ENCODE peak calls at places on chromosomes 11 and 22, in five cellular contexts. One of them, this sample, is unnamed.

GRCh38 chr11:34724973-34725372 is 104.1 kb downstream of the EHF start:
- DNase-seq in right lobe of liver: no peak
- DNase-seq in upper lobe of right lung: no peak
- DNase-seq in cardiac muscle cell: no peak
- DNase-seq in pancreas: no peak
- DNase-seq in this sample: no peak

GRCh38 chr11:69867076-69868002 is 48.1 kb upstream of the FGF3 start:
- DNase-seq in right lobe of liver: peak; percentile 94
- DNase-seq in upper lobe of right lung: no peak
- DNase-seq in cardiac muscle cell: no peak
- DNase-seq in pancreas: no peak
- DNase-seq in this sample: no peak

GRCh38 chr11:70825893-70826540 is 426.4 kb downstream of the SHANK2 start:
- DNase-seq in right lobe of liver: no peak
- DNase-seq in upper lobe of right lung: no peak
- DNase-seq in cardiac muscle cell: no peak
- DNase-seq in pancreas: no peak
- DNase-seq in this sample: no peak

GRCh38 chr11:2142762-2143202 is 3.6 kb upstream of the IGF2 start:
- DNase-seq in right lobe of liver: no peak
- DNase-seq in upper lobe of right lung: no peak
- DNase-seq in cardiac muscle cell: no peak
- DNase-seq in pancreas: no peak
- DNase-seq in this sample: no peak

GRCh38 chr22:33210129-33210784 is 152.1 kb upstream of the SYN3 start:
- DNase-seq in right lobe of liver: no peak
- DNase-seq in upper lobe of right lung: no peak
- DNase-seq in cardiac muscle cell: peak; percentile 65
- DNase-seq in pancreas: no peak
- DNase-seq in this sample: no peak

GRCh38 chr11:121777056-121777455 is 324.3 kb upstream of the SORL1-AS1 start:
- DNase-seq in right lobe of liver: no peak
- DNase-seq in upper lobe of right lung: no peak
- DNase-seq in cardiac muscle cell: no peak
- DNase-seq in pancreas: no peak
- DNase-seq in this sample: no peak

GRCh38 chr22:17501679-17502285 is 61.5 kb upstream of the SLC25A18 start:
- DNase-seq in right lobe of liver: no peak
- DNase-seq in upper lobe of right lung: no peak
- DNase-seq in cardiac muscle cell: peak; percentile 69
- DNase-seq in pancreas: no peak
- DNase-seq in this sample: no peak

GRCh38 chr11:120343429-120343828 is 7.2 kb downstream of the ARHGEF12 start:
- DNase-seq in right lobe of liver: no peak
- DNase-seq in upper lobe of right lung: no peak
- DNase-seq in cardiac muscle cell: no peak
- DNase-seq in pancreas: no peak
- DNase-seq in this sample: no peak

GRCh38 chr11:126415128-126415527 is 59.6 kb downstream of the ST3GAL4 start:
- DNase-seq in right lobe of liver: no peak
- DNase-seq in upper lobe of right lung: no peak
- DNase-seq in cardiac muscle cell: no peak
- DNase-seq in pancreas: no peak
- DNase-seq in this sample: no peak

GRCh38 chr11:74932169-74932568 is 16.7 kb downstream of the XRRA1 start:
- DNase-seq in right lobe of liver: no peak
- DNase-seq in upper lobe of right lung: no peak
- DNase-seq in cardiac muscle cell: no peak
- DNase-seq in pancreas: no peak
- DNase-seq in this sample: no peak

GRCh38 chr11:57640068-57640800 is 9.5 kb downstream of the YPEL4 start:
- DNase-seq in right lobe of liver: no peak
- DNase-seq in upper lobe of right lung: no peak
- DNase-seq in cardiac muscle cell: no peak
- DNase-seq in pancreas: no peak
- DNase-seq in this sample: no peak
- H3K27ac ChIP-seq in right lobe of liver: peak overlapping the region; percentile 47
- H3K27ac ChIP-seq in upper lobe of right lung: peak overlapping the region; percentile 55
- H3K27ac ChIP-seq in cardiac muscle cell: peak overlapping the region; percentile 100
- H3K27ac ChIP-seq in pancreas: no peak overlapping the region
- H3K27ac ChIP-seq in this sample: no peak overlapping the region

GRCh38 chr22:34877506-34877905 is 188.5 kb upstream of the ISX start:
- DNase-seq in right lobe of liver: no peak
- DNase-seq in upper lobe of right lung: no peak
- DNase-seq in cardiac muscle cell: no peak
- DNase-seq in pancreas: no peak
- DNase-seq in this sample: no peak

GRCh38 chr22:34878996-34879395 is 187.0 kb upstream of the ISX start:
- DNase-seq in right lobe of liver: no peak
- DNase-seq in upper lobe of right lung: no peak
- DNase-seq in cardiac muscle cell: no peak
- DNase-seq in pancreas: no peak
- DNase-seq in this sample: no peak

GRCh38 chr22:34885852-34886251 is 180.1 kb upstream of the ISX start:
- DNase-seq in right lobe of liver: no peak
- DNase-seq in upper lobe of right lung: no peak
- DNase-seq in cardiac muscle cell: no peak
- DNase-seq in pancreas: no peak
- DNase-seq in this sample: no peak

GRCh38 chr22:34880667-34881066 is 185.3 kb upstream of the ISX start:
- DNase-seq in right lobe of liver: no peak
- DNase-seq in upper lobe of right lung: no peak
- DNase-seq in cardiac muscle cell: no peak
- DNase-seq in pancreas: no peak
- DNase-seq in this sample: no peak

DNA sequence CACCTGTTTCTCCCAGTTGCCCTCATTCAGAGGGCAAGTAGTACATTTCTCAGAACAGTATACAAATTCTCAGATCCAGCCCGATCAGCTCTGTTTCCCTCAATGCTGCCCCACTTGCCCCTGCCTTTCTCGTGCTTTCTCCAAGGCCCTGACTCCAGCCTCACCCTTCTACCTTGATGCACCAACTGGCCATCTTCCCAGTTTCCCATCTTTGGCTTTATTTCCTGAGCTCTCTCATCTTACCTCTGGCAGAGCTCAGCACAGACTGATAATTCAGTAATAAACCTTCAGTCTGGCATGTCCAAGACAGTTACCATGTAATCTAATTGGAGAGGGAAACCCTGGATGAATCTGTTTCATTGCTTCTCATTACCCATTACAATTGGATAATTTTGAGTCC is 184.5 kb upstream of the ISX start:
- DNase-seq in right lobe of liver: no peak
- DNase-seq in upper lobe of right lung: no peak
- DNase-seq in cardiac muscle cell: no peak
- DNase-seq in pancreas: no peak
- DNase-seq in this sample: no peak
- TF ChIP-seq CTCF in right lobe of liver: no peak
- TF ChIP-seq CTCF in upper lobe of right lung: no peak
- TF ChIP-seq CTCF in cardiac muscle cell: no peak
- TF ChIP-seq CTCF in pancreas: no peak
- TF ChIP-seq CTCF in this sample: no peak

GRCh38 chr11:113408887-113409286 is 21.3 kb downstream of the ANKK1 start:
- DNase-seq in right lobe of liver: no peak
- DNase-seq in upper lobe of right lung: no peak
- DNase-seq in cardiac muscle cell: no peak
- DNase-seq in pancreas: no peak
- DNase-seq in this sample: no peak
- H3K27ac ChIP-seq in right lobe of liver: no peak overlapping the region
- H3K27ac ChIP-seq in upper lobe of right lung: no peak overlapping the region
- H3K27ac ChIP-seq in cardiac muscle cell: no peak overlapping the region
- H3K27ac ChIP-seq in pancreas: no peak overlapping the region
- H3K27ac ChIP-seq in this sample: no peak overlapping the region

GRCh38 chr11:118902336-118903203 is 18.9 kb downstream of the CXCR5 start:
- DNase-seq in right lobe of liver: no peak
- DNase-seq in upper lobe of right lung: peak; percentile 62
- DNase-seq in cardiac muscle cell: no peak
- DNase-seq in pancreas: peak; percentile 52
- DNase-seq in this sample: no peak

GRCh38 chr11:118899706-118900360 is 16.1 kb downstream of the CXCR5 start:
- DNase-seq in right lobe of liver: no peak
- DNase-seq in upper lobe of right lung: peak; percentile 58
- DNase-seq in cardiac muscle cell: no peak
- DNase-seq in pancreas: no peak
- DNase-seq in this sample: no peak

GRCh38 chr11:118900535-118901384 is 17.1 kb downstream of the CXCR5 start:
- DNase-seq in right lobe of liver: no peak
- DNase-seq in upper lobe of right lung: peak; percentile 59
- DNase-seq in cardiac muscle cell: no peak
- DNase-seq in pancreas: no peak
- DNase-seq in this sample: no peak

GRCh38 chr11:118903204-118904015 is 19.7 kb downstream of the CXCR5 start:
- DNase-seq in right lobe of liver: no peak
- DNase-seq in upper lobe of right lung: peak; percentile 54
- DNase-seq in cardiac muscle cell: no peak
- DNase-seq in pancreas: peak; percentile 55
- DNase-seq in this sample: no peak

DNA sequence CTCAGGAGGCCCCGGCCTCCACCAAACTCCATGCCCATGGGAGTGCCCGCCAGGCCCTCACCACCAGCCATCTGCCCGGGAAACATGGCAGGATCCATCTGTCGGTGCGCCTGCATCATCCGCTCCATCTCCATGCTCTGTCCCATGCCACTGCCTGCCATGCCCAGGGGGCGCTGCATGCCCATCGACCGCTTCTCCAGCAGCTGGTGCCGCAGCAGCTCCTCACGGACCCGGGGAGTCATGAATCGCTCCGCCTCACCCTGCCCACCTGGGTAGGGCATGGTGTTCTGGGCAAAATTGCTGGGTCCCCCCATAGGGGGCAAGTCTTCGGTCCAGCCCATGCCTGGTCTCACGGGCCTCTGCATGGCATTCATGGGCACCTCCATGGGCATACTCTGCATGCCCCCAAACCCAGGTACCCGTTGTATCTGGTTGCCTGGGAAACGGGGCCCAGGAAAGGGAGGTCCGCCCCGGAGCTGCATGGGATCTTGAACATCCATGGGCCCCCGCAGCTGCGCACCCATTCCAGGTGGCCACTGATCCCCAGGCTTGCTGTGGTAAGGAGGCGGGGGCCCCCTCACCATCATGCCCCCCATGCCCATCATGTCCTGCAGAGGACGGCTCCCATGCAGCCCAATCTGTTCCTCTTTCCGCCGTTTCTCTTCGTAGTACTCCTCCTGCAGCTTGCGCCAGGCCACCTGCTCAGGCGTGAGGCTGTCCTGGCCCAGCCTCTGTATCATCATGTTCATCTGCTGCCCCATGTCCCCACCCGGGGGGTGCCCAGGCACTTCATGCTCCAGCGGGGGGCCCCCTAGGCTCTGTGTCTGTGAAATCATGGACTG is 18.0 kb downstream of the CXCR5 start:
- DNase-seq in right lobe of liver: no peak
- DNase-seq in upper lobe of right lung: peak; percentile 65
- DNase-seq in cardiac muscle cell: no peak
- DNase-seq in pancreas: peak; percentile 56
- DNase-seq in this sample: no peak
- TF ChIP-seq CTCF in right lobe of liver: no peak
- TF ChIP-seq CTCF in upper lobe of right lung: no peak
- TF ChIP-seq CTCF in cardiac muscle cell: peak; percentile 14
- TF ChIP-seq CTCF in pancreas: no peak
- TF ChIP-seq CTCF in this sample: no peak

DNA sequence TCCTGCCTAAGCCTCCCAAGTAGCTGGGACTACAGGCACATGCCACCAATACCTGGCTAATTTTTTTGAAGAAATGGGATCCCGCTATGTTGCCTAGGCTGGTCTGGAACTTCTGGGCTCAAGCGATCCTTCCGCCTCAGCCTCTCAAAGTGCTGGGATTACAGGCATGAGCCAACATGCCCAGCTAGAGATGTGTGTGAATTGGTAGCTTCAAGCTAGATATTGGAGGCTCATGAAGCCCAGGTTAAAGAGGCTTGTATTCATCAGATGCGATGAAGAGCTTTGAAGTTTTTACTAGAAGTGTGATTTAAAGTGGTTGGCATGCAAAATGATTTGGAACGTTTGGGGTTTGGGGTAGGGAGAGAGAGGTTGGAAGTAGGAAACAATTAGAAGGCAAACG is 19.6 kb downstream of the NF2 start:
- DNase-seq in right lobe of liver: no peak
- DNase-seq in upper lobe of right lung: no peak
- DNase-seq in cardiac muscle cell: no peak
- DNase-seq in pancreas: no peak
- DNase-seq in this sample: no peak
- H3K27ac ChIP-seq in right lobe of liver: no peak overlapping the region
- H3K27ac ChIP-seq in upper lobe of right lung: no peak overlapping the region
- H3K27ac ChIP-seq in cardiac muscle cell: no peak overlapping the region
- H3K27ac ChIP-seq in pancreas: peak overlapping the region; percentile 67
- H3K27ac ChIP-seq in this sample: peak overlapping the region; percentile 55

DNA sequence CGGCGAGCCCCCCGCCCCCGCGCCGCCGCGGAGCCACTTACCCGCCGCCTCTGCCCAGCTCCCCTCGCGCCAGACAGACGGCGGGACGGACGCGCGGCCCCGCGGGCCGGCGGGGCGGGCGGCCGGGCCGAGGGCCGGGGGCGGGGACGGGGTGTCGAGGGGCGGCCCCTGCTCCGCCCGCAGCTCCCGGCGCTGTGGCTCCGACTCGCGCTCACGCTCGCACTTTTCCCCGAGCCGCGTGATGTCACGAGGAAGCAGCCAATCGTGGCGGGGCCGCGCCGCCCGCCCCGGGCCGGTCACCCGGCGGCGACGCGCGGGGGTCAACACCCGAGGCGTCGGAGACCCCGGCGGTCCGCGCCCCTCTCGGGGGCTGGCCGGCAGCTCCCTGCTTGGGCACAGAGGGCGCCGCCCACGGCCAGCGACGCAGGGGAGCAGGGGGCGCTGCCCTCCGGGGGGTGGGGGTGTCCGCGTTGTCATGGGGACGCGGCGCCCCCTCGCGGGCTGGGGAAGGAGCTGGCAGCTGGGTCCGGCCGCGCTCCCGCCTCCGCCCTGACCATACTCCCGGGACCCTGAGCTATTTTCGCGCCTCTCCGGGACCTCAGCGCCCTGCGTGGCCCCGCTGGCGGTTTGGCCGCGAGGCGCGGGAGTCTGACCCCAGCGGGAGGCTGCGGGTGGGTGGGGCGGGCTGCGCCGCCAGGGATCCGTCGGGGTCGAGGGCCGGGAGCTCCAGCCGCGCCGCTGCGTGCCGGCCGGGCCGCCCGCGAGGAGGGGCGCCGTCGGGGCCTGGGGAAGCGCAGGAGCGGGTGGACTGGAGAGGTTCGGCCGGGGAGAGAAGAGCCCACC is at the start of gene CHRM4:
- DNase-seq in right lobe of liver: no peak
- DNase-seq in upper lobe of right lung: no peak
- DNase-seq in cardiac muscle cell: peak; percentile 79
- DNase-seq in pancreas: peak; percentile 75
- DNase-seq in this sample: no peak
- TF ChIP-seq CTCF in right lobe of liver: no peak
- TF ChIP-seq CTCF in upper lobe of right lung: peak; percentile 24
- TF ChIP-seq CTCF in cardiac muscle cell: peak; percentile 39
- TF ChIP-seq CTCF in pancreas: no peak
- TF ChIP-seq CTCF in this sample: no peak

GRCh38 chr11:46643531-46643930 is 26.2 kb downstream of the ATG13 start:
- DNase-seq in right lobe of liver: no peak
- DNase-seq in upper lobe of right lung: no peak
- DNase-seq in cardiac muscle cell: no peak
- DNase-seq in pancreas: no peak
- DNase-seq in this sample: no peak
- H3K27ac ChIP-seq in right lobe of liver: no peak overlapping the region
- H3K27ac ChIP-seq in upper lobe of right lung: no peak overlapping the region
- H3K27ac ChIP-seq in cardiac muscle cell: no peak overlapping the region
- H3K27ac ChIP-seq in pancreas: no peak overlapping the region
- H3K27ac ChIP-seq in this sample: no peak overlapping the region

GRCh38 chr11:65919151-65920034 is at the start of gene DRAP1:
- DNase-seq in right lobe of liver: peak; percentile 100
- DNase-seq in upper lobe of right lung: peak; percentile 100
- DNase-seq in cardiac muscle cell: peak; percentile 100
- DNase-seq in pancreas: peak; percentile 100
- DNase-seq in this sample: peak; percentile 100
- TF ChIP-seq CTCF in right lobe of liver: no peak
- TF ChIP-seq CTCF in upper lobe of right lung: no peak
- TF ChIP-seq CTCF in cardiac muscle cell: no peak
- TF ChIP-seq CTCF in pancreas: no peak
- TF ChIP-seq CTCF in this sample: no peak